ENCODE peak calls at places on chromosomes 4 and X, in eight cellular contexts. One of them, this sample, is unnamed.

GRCh38 chrX:154094833-154095232 is 2.7 kb downstream of the MECP2 start:
- DNase-seq in M059J: no peak
- DNase-seq in activated CD4-positive, alpha-beta T cell treated with anti-CD3 and anti-CD28 coated beads for 24 hours: no peak
- DNase-seq in fibroblast of mammary gland: no peak
- DNase-seq in sciatic nerve: no peak
- DNase-seq in MV-4-11: no peak
- DNase-seq in effector memory CD4-positive, alpha-beta T cell: no peak
- DNase-seq in left kidney: no peak
- DNase-seq in this sample: no peak

GRCh38 chr4:1380368-1381151 is 25.7 kb downstream of the NKX1-1 start:
- DNase-seq in fibroblast of mammary gland: no peak
- DNase-seq in MV-4-11: no peak
- DNase-seq in sciatic nerve: peak
- DNase-seq in left kidney: no peak
- DNase-seq in activated CD4-positive, alpha-beta T cell treated with anti-CD3 and anti-CD28 coated beads for 24 hours: no peak
- DNase-seq in effector memory CD4-positive, alpha-beta T cell: no peak
- DNase-seq in M059J: no peak
- DNase-seq in this sample: no peak

GRCh38 chr4:147678796-147679549 is 5.0 kb downstream of the PRMT9 start:
- DNase-seq in effector memory CD4-positive, alpha-beta T cell: no peak
- DNase-seq in left kidney: no peak
- DNase-seq in sciatic nerve: no peak
- DNase-seq in activated CD4-positive, alpha-beta T cell treated with anti-CD3 and anti-CD28 coated beads for 24 hours: no peak
- DNase-seq in MV-4-11: no peak
- DNase-seq in M059J: no peak
- DNase-seq in fibroblast of mammary gland: peak
- DNase-seq in this sample: peak

GRCh38 chr4:86837651-86838050 is 11.5 kb downstream of the SLC10A6 start:
- DNase-seq in activated CD4-positive, alpha-beta T cell treated with anti-CD3 and anti-CD28 coated beads for 24 hours: no peak
- DNase-seq in sciatic nerve: no peak
- DNase-seq in effector memory CD4-positive, alpha-beta T cell: no peak
- DNase-seq in M059J: no peak
- DNase-seq in fibroblast of mammary gland: no peak
- DNase-seq in left kidney: no peak
- DNase-seq in MV-4-11: no peak
- DNase-seq in this sample: peak

GRCh38 chr4:127896528-127896927 is 15.8 kb downstream of the PLK4 start:
- DNase-seq in effector memory CD4-positive, alpha-beta T cell: no peak
- DNase-seq in fibroblast of mammary gland: no peak
- DNase-seq in MV-4-11: no peak
- DNase-seq in activated CD4-positive, alpha-beta T cell treated with anti-CD3 and anti-CD28 coated beads for 24 hours: no peak
- DNase-seq in M059J: no peak
- DNase-seq in sciatic nerve: no peak
- DNase-seq in left kidney: no peak
- DNase-seq in this sample: no peak

GRCh38 chr4:169968999-169969398 is 57.2 kb downstream of the MFAP3L start:
- DNase-seq in activated CD4-positive, alpha-beta T cell treated with anti-CD3 and anti-CD28 coated beads for 24 hours: no peak
- DNase-seq in M059J: peak
- DNase-seq in fibroblast of mammary gland: peak
- DNase-seq in sciatic nerve: no peak
- DNase-seq in effector memory CD4-positive, alpha-beta T cell: no peak
- DNase-seq in left kidney: no peak
- DNase-seq in MV-4-11: no peak
- DNase-seq in this sample: no peak

GRCh38 chr4:120870279-120870673 is 52.2 kb downstream of the PRDM5 start:
- DNase-seq in effector memory CD4-positive, alpha-beta T cell: no peak
- DNase-seq in fibroblast of mammary gland: no peak
- DNase-seq in MV-4-11: no peak
- DNase-seq in M059J: no peak
- DNase-seq in left kidney: no peak
- DNase-seq in activated CD4-positive, alpha-beta T cell treated with anti-CD3 and anti-CD28 coated beads for 24 hours: no peak
- DNase-seq in sciatic nerve: no peak
- DNase-seq in this sample: peak

GRCh38 chr4:76012388-76012801 is 5.1 kb upstream of the CXCL9 start:
- DNase-seq in M059J: no peak
- DNase-seq in MV-4-11: no peak
- DNase-seq in effector memory CD4-positive, alpha-beta T cell: no peak
- DNase-seq in fibroblast of mammary gland: peak
- DNase-seq in left kidney: no peak
- DNase-seq in activated CD4-positive, alpha-beta T cell treated with anti-CD3 and anti-CD28 coated beads for 24 hours: no peak
- DNase-seq in sciatic nerve: no peak
- DNase-seq in this sample: no peak

GRCh38 chr4:78938474-78938867 is 767 bp downstream of the PAQR3 start:
- DNase-seq in sciatic nerve: no peak
- DNase-seq in M059J: peak
- DNase-seq in left kidney: no peak
- DNase-seq in activated CD4-positive, alpha-beta T cell treated with anti-CD3 and anti-CD28 coated beads for 24 hours: no peak
- DNase-seq in fibroblast of mammary gland: no peak
- DNase-seq in effector memory CD4-positive, alpha-beta T cell: no peak
- DNase-seq in MV-4-11: no peak
- DNase-seq in this sample: peak

GRCh38 chr4:111984169-111984873 is 160.9 kb upstream of the FAM241A start:
- DNase-seq in effector memory CD4-positive, alpha-beta T cell: no peak
- DNase-seq in MV-4-11: no peak
- DNase-seq in fibroblast of mammary gland: no peak
- DNase-seq in sciatic nerve: no peak
- DNase-seq in activated CD4-positive, alpha-beta T cell treated with anti-CD3 and anti-CD28 coated beads for 24 hours: no peak
- DNase-seq in left kidney: no peak
- DNase-seq in M059J: no peak
- DNase-seq in this sample: peak

GRCh38 chrX:13201605-13202219 is 118.1 kb downstream of the ATXN3L start:
- DNase-seq in activated CD4-positive, alpha-beta T cell treated with anti-CD3 and anti-CD28 coated beads for 24 hours: no peak
- DNase-seq in fibroblast of mammary gland: no peak
- DNase-seq in effector memory CD4-positive, alpha-beta T cell: no peak
- DNase-seq in sciatic nerve: no peak
- DNase-seq in M059J: no peak
- DNase-seq in left kidney: no peak
- DNase-seq in MV-4-11: no peak
- DNase-seq in this sample: no peak

GRCh38 chr4:25654971-25655963 is at the start of gene SLC34A2:
- DNase-seq in left kidney: peak
- DNase-seq in activated CD4-positive, alpha-beta T cell treated with anti-CD3 and anti-CD28 coated beads for 24 hours: no peak
- DNase-seq in MV-4-11: peak
- DNase-seq in fibroblast of mammary gland: no peak
- DNase-seq in M059J: no peak
- DNase-seq in sciatic nerve: no peak
- DNase-seq in effector memory CD4-positive, alpha-beta T cell: no peak
- DNase-seq in this sample: peak

GRCh38 chr4:6019316-6020263 is 1.4 kb upstream of the C4orf50 start:
- DNase-seq in sciatic nerve: no peak
- DNase-seq in effector memory CD4-positive, alpha-beta T cell: no peak
- DNase-seq in activated CD4-positive, alpha-beta T cell treated with anti-CD3 and anti-CD28 coated beads for 24 hours: peak
- DNase-seq in M059J: peak
- DNase-seq in left kidney: peak
- DNase-seq in MV-4-11: no peak
- DNase-seq in fibroblast of mammary gland: peak
- DNase-seq in this sample: peak

GRCh38 chr4:3285558-3286334 is 7.1 kb upstream of the RGS12 start:
- DNase-seq in fibroblast of mammary gland: peak
- DNase-seq in effector memory CD4-positive, alpha-beta T cell: no peak
- DNase-seq in activated CD4-positive, alpha-beta T cell treated with anti-CD3 and anti-CD28 coated beads for 24 hours: no peak
- DNase-seq in MV-4-11: peak
- DNase-seq in left kidney: no peak
- DNase-seq in sciatic nerve: peak
- DNase-seq in M059J: peak
- DNase-seq in this sample: no peak

GRCh38 chr4:122329876-122330595 is 48.8 kb upstream of the ADAD1 start:
- DNase-seq in MV-4-11: no peak
- DNase-seq in sciatic nerve: no peak
- DNase-seq in M059J: peak
- DNase-seq in activated CD4-positive, alpha-beta T cell treated with anti-CD3 and anti-CD28 coated beads for 24 hours: no peak
- DNase-seq in fibroblast of mammary gland: peak
- DNase-seq in left kidney: no peak
- DNase-seq in effector memory CD4-positive, alpha-beta T cell: no peak
- DNase-seq in this sample: no peak

GRCh38 chr4:31370866-31371465 is 650.8 kb downstream of the PCDH7 start:
- DNase-seq in MV-4-11: peak
- DNase-seq in sciatic nerve: no peak
- DNase-seq in activated CD4-positive, alpha-beta T cell treated with anti-CD3 and anti-CD28 coated beads for 24 hours: no peak
- DNase-seq in left kidney: peak
- DNase-seq in effector memory CD4-positive, alpha-beta T cell: no peak
- DNase-seq in fibroblast of mammary gland: peak
- DNase-seq in M059J: peak
- DNase-seq in this sample: peak

GRCh38 chr4:101211146-101211553 is 136.2 kb downstream of the PPP3CA start:
- DNase-seq in M059J: peak
- DNase-seq in activated CD4-positive, alpha-beta T cell treated with anti-CD3 and anti-CD28 coated beads for 24 hours: no peak
- DNase-seq in fibroblast of mammary gland: peak
- DNase-seq in left kidney: no peak
- DNase-seq in sciatic nerve: no peak
- DNase-seq in MV-4-11: no peak
- DNase-seq in effector memory CD4-positive, alpha-beta T cell: no peak
- DNase-seq in this sample: peak

GRCh38 chr4:33063238-33063637 is 2343.1 kb downstream of the PCDH7 start:
- DNase-seq in effector memory CD4-positive, alpha-beta T cell: no peak
- DNase-seq in activated CD4-positive, alpha-beta T cell treated with anti-CD3 and anti-CD28 coated beads for 24 hours: no peak
- DNase-seq in left kidney: no peak
- DNase-seq in fibroblast of mammary gland: peak
- DNase-seq in MV-4-11: no peak
- DNase-seq in sciatic nerve: no peak
- DNase-seq in M059J: peak
- DNase-seq in this sample: no peak

GRCh38 chr4:83870551-83870950 is 334.6 kb downstream of the GPAT3 start:
- DNase-seq in left kidney: no peak
- DNase-seq in effector memory CD4-positive, alpha-beta T cell: no peak
- DNase-seq in MV-4-11: no peak
- DNase-seq in M059J: no peak
- DNase-seq in fibroblast of mammary gland: no peak
- DNase-seq in activated CD4-positive, alpha-beta T cell treated with anti-CD3 and anti-CD28 coated beads for 24 hours: no peak
- DNase-seq in sciatic nerve: no peak
- DNase-seq in this sample: no peak

GRCh38 chrX:130636277-130636676 is 234.5 kb downstream of the RBMX2 start:
- DNase-seq in MV-4-11: peak
- DNase-seq in activated CD4-positive, alpha-beta T cell treated with anti-CD3 and anti-CD28 coated beads for 24 hours: no peak
- DNase-seq in effector memory CD4-positive, alpha-beta T cell: no peak
- DNase-seq in M059J: no peak
- DNase-seq in sciatic nerve: no peak
- DNase-seq in fibroblast of mammary gland: no peak
- DNase-seq in left kidney: no peak
- DNase-seq in this sample: peak

GRCh38 chr4:120003193-120003592 is 63.5 kb downstream of the MAD2L1 start:
- DNase-seq in M059J: no peak
- DNase-seq in MV-4-11: no peak
- DNase-seq in sciatic nerve: no peak
- DNase-seq in left kidney: no peak
- DNase-seq in fibroblast of mammary gland: no peak
- DNase-seq in effector memory CD4-positive, alpha-beta T cell: no peak
- DNase-seq in activated CD4-positive, alpha-beta T cell treated with anti-CD3 and anti-CD28 coated beads for 24 hours: no peak
- DNase-seq in this sample: no peak

GRCh38 chr4:150173420-150173819 is 95.2 kb downstream of the DCLK2 start:
- DNase-seq in effector memory CD4-positive, alpha-beta T cell: no peak
- DNase-seq in fibroblast of mammary gland: no peak
- DNase-seq in sciatic nerve: no peak
- DNase-seq in activated CD4-positive, alpha-beta T cell treated with anti-CD3 and anti-CD28 coated beads for 24 hours: no peak
- DNase-seq in left kidney: peak
- DNase-seq in MV-4-11: no peak
- DNase-seq in M059J: peak
- DNase-seq in this sample: peak

GRCh38 chrX:115940348-115940747 is 230.2 kb upstream of the AGTR2 start:
- DNase-seq in activated CD4-positive, alpha-beta T cell treated with anti-CD3 and anti-CD28 coated beads for 24 hours: no peak
- DNase-seq in effector memory CD4-positive, alpha-beta T cell: no peak
- DNase-seq in M059J: peak
- DNase-seq in left kidney: no peak
- DNase-seq in fibroblast of mammary gland: no peak
- DNase-seq in sciatic nerve: no peak
- DNase-seq in MV-4-11: no peak
- DNase-seq in this sample: peak

GRCh38 chrX:11180571-11180970 is 69.4 kb downstream of the HCCS start:
- DNase-seq in activated CD4-positive, alpha-beta T cell treated with anti-CD3 and anti-CD28 coated beads for 24 hours: no peak
- DNase-seq in MV-4-11: no peak
- DNase-seq in left kidney: no peak
- DNase-seq in sciatic nerve: no peak
- DNase-seq in M059J: no peak
- DNase-seq in fibroblast of mammary gland: peak
- DNase-seq in effector memory CD4-positive, alpha-beta T cell: no peak
- DNase-seq in this sample: peak

GRCh38 chr4:75654905-75655304 is 18.3 kb downstream of the G3BP2 start:
- DNase-seq in sciatic nerve: no peak
- DNase-seq in MV-4-11: no peak
- DNase-seq in effector memory CD4-positive, alpha-beta T cell: no peak
- DNase-seq in activated CD4-positive, alpha-beta T cell treated with anti-CD3 and anti-CD28 coated beads for 24 hours: no peak
- DNase-seq in fibroblast of mammary gland: no peak
- DNase-seq in M059J: no peak
- DNase-seq in left kidney: no peak
- DNase-seq in this sample: no peak

GRCh38 chr4:40601641-40602040 is 28.0 kb downstream of the RBM47 start:
- DNase-seq in sciatic nerve: no peak
- DNase-seq in M059J: no peak
- DNase-seq in fibroblast of mammary gland: no peak
- DNase-seq in effector memory CD4-positive, alpha-beta T cell: no peak
- DNase-seq in activated CD4-positive, alpha-beta T cell treated with anti-CD3 and anti-CD28 coated beads for 24 hours: no peak
- DNase-seq in left kidney: no peak
- DNase-seq in MV-4-11: peak
- DNase-seq in this sample: no peak

GRCh38 chrX:13638826-13639225 is 14.1 kb upstream of the TCEANC start:
- DNase-seq in left kidney: peak
- DNase-seq in M059J: no peak
- DNase-seq in sciatic nerve: no peak
- DNase-seq in MV-4-11: no peak
- DNase-seq in effector memory CD4-positive, alpha-beta T cell: no peak
- DNase-seq in activated CD4-positive, alpha-beta T cell treated with anti-CD3 and anti-CD28 coated beads for 24 hours: no peak
- DNase-seq in fibroblast of mammary gland: no peak
- DNase-seq in this sample: no peak

GRCh38 chr4:169492436-169493163 is 119.8 kb downstream of the NEK1 start:
- DNase-seq in fibroblast of mammary gland: peak
- DNase-seq in sciatic nerve: no peak
- DNase-seq in MV-4-11: peak
- DNase-seq in effector memory CD4-positive, alpha-beta T cell: no peak
- DNase-seq in left kidney: peak
- DNase-seq in M059J: peak
- DNase-seq in activated CD4-positive, alpha-beta T cell treated with anti-CD3 and anti-CD28 coated beads for 24 hours: no peak
- DNase-seq in this sample: peak

GRCh38 chrX:960821-961220 is 251.6 kb downstream of the CRLF2 start:
- DNase-seq in sciatic nerve: no peak
- DNase-seq in activated CD4-positive, alpha-beta T cell treated with anti-CD3 and anti-CD28 coated beads for 24 hours: no peak
- DNase-seq in fibroblast of mammary gland: no peak
- DNase-seq in left kidney: peak
- DNase-seq in MV-4-11: no peak
- DNase-seq in M059J: no peak
- DNase-seq in effector memory CD4-positive, alpha-beta T cell: no peak
- DNase-seq in this sample: no peak

GRCh38 chrX:118666521-118666920 is 60.9 kb upstream of the IL13RA1 start:
- DNase-seq in fibroblast of mammary gland: peak
- DNase-seq in effector memory CD4-positive, alpha-beta T cell: no peak
- DNase-seq in left kidney: no peak
- DNase-seq in MV-4-11: no peak
- DNase-seq in M059J: no peak
- DNase-seq in sciatic nerve: no peak
- DNase-seq in activated CD4-positive, alpha-beta T cell treated with anti-CD3 and anti-CD28 coated beads for 24 hours: no peak
- DNase-seq in this sample: no peak

GRCh38 chr4:56410247-56410646 is 23.0 kb upstream of the AASDH start:
- DNase-seq in M059J: peak
- DNase-seq in activated CD4-positive, alpha-beta T cell treated with anti-CD3 and anti-CD28 coated beads for 24 hours: no peak
- DNase-seq in sciatic nerve: no peak
- DNase-seq in left kidney: peak
- DNase-seq in effector memory CD4-positive, alpha-beta T cell: no peak
- DNase-seq in MV-4-11: peak
- DNase-seq in fibroblast of mammary gland: peak
- DNase-seq in this sample: peak

GRCh38 chr4:15400911-15401671 is 26.7 kb upstream of the C1QTNF7 start:
- DNase-seq in fibroblast of mammary gland: peak
- DNase-seq in activated CD4-positive, alpha-beta T cell treated with anti-CD3 and anti-CD28 coated beads for 24 hours: no peak
- DNase-seq in sciatic nerve: peak
- DNase-seq in M059J: peak
- DNase-seq in left kidney: peak
- DNase-seq in MV-4-11: peak
- DNase-seq in effector memory CD4-positive, alpha-beta T cell: no peak
- DNase-seq in this sample: no peak

GRCh38 chrX:13587791-13588477 is 18.5 kb downstream of the EGFL6 start:
- DNase-seq in M059J: no peak
- DNase-seq in left kidney: no peak
- DNase-seq in sciatic nerve: no peak
- DNase-seq in activated CD4-positive, alpha-beta T cell treated with anti-CD3 and anti-CD28 coated beads for 24 hours: no peak
- DNase-seq in MV-4-11: no peak
- DNase-seq in fibroblast of mammary gland: no peak
- DNase-seq in effector memory CD4-positive, alpha-beta T cell: no peak
- DNase-seq in this sample: no peak